ENCODE peak calls at places on chromosomes 16 and 17, in seven cellular contexts. One of them, this sample, is unnamed. For H3K4me1, the result is how much of the 10 kb centered on the place peaks cover.

GRCh38 chr17:752620-753219 is 656 bp upstream of the GEMIN4 start:
- DNase-seq in Peyer's patch: peak
- DNase-seq in right lobe of liver: peak
- DNase-seq in body of pancreas: peak
- DNase-seq in HCT116: no peak
- DNase-seq in prostate gland: peak
- DNase-seq in suprapubic skin: peak
- DNase-seq in this sample: no peak

GRCh38 chr16:70523621-70524405 is at the start of gene SF3B3:
- DNase-seq in Peyer's patch: peak
- DNase-seq in right lobe of liver: peak
- DNase-seq in body of pancreas: peak
- DNase-seq in HCT116: no peak
- DNase-seq in prostate gland: peak
- DNase-seq in suprapubic skin: peak
- DNase-seq in this sample: peak

GRCh38 chr17:66268247-66268927 is 34.0 kb upstream of the PRKCA start:
- DNase-seq in Peyer's patch: no peak
- DNase-seq in right lobe of liver: no peak
- DNase-seq in body of pancreas: no peak
- DNase-seq in HCT116: no peak
- DNase-seq in prostate gland: no peak
- DNase-seq in suprapubic skin: no peak
- DNase-seq in this sample: no peak

GRCh38 chr16:64440421-64440831 is 681.4 kb downstream of the CDH11 start:
- DNase-seq in Peyer's patch: no peak
- DNase-seq in right lobe of liver: no peak
- DNase-seq in body of pancreas: peak
- DNase-seq in HCT116: no peak
- DNase-seq in prostate gland: no peak
- DNase-seq in suprapubic skin: no peak
- DNase-seq in this sample: no peak

GRCh38 chr16:66899945-66900688 is 18.6 kb downstream of the CDH16 start:
- DNase-seq in Peyer's patch: peak
- DNase-seq in right lobe of liver: peak
- DNase-seq in body of pancreas: peak
- DNase-seq in HCT116: no peak
- DNase-seq in prostate gland: no peak
- DNase-seq in suprapubic skin: no peak
- DNase-seq in this sample: no peak

GRCh38 chr17:50028207-50029120 is 27.4 kb upstream of the ITGA3 start:
- DNase-seq in Peyer's patch: peak
- DNase-seq in right lobe of liver: no peak
- DNase-seq in body of pancreas: peak
- DNase-seq in HCT116: no peak
- DNase-seq in prostate gland: no peak
- DNase-seq in suprapubic skin: peak
- DNase-seq in this sample: no peak

GRCh38 chr16:79876332-79876730 is 275.8 kb upstream of the MAF start:
- DNase-seq in Peyer's patch: no peak
- DNase-seq in right lobe of liver: no peak
- DNase-seq in body of pancreas: no peak
- DNase-seq in HCT116: no peak
- DNase-seq in prostate gland: no peak
- DNase-seq in suprapubic skin: no peak
- DNase-seq in this sample: no peak

GRCh38 chr16:10368984-10369551 is 16.8 kb upstream of the ATF7IP2 start:
- DNase-seq in Peyer's patch: no peak
- DNase-seq in right lobe of liver: no peak
- DNase-seq in body of pancreas: no peak
- DNase-seq in HCT116: no peak
- DNase-seq in prostate gland: no peak
- DNase-seq in suprapubic skin: no peak
- DNase-seq in this sample: no peak

GRCh38 chr17:42868338-42868737 is 17.3 kb downstream of the AOC3 start:
- DNase-seq in Peyer's patch: no peak
- DNase-seq in right lobe of liver: peak
- DNase-seq in body of pancreas: no peak
- DNase-seq in HCT116: no peak
- DNase-seq in prostate gland: no peak
- DNase-seq in suprapubic skin: no peak
- DNase-seq in this sample: no peak

GRCh38 chr17:3738562-3739295 is 15.0 kb downstream of the HASPIN start:
- DNase-seq in Peyer's patch: peak
- DNase-seq in right lobe of liver: no peak
- DNase-seq in body of pancreas: peak
- DNase-seq in HCT116: no peak
- DNase-seq in prostate gland: peak
- DNase-seq in suprapubic skin: no peak
- DNase-seq in this sample: no peak

GRCh38 chr16:22948058-22948602 is 134.2 kb downstream of the HS3ST2 start:
- DNase-seq in Peyer's patch: no peak
- DNase-seq in right lobe of liver: no peak
- DNase-seq in body of pancreas: no peak
- DNase-seq in HCT116: no peak
- DNase-seq in prostate gland: no peak
- DNase-seq in suprapubic skin: no peak
- DNase-seq in this sample: no peak

DNA sequence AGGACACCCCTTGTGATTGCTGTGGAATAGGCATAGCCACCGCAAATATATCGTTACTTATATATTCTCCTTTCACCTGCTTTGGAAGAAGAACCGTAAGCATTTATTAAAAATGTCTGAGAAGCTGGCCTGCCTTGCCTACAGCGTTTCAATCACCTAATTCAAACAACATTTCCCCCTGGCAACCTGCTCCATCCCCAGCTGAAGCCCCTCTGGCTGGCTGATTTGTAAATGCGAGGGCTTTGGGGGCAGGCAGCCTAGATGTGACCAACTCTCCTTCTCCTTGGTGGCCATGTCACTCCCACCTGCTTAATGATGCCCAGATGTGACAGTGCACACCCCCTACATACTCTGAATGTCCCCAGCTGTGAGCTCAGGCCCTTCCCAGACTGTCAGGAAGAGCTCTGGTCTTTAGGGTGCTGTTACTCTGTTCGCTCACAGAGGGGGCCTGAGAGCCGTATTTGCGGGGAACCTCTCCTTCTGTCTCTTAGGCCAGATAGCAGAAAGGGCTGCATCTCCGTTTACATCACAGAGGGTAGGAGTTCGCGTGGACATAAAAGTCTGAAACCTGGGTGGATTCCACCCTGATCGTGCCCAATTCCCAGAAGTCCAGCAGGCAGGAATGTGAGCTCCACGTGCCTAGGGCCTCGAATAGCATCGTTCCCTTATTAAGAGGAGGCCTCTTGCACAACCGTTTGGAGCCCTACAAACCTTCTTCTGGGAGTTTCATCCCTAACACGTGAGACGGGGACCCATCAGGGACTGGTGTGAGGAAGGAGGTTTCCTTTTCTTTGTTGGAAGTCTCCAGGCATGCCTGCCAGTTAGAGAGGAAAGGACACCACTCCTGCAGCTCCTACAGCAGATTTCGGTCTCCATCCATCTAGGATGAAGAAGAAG is 2.4 kb upstream of the SDK2 start:
- DNase-seq in Peyer's patch: no peak
- DNase-seq in right lobe of liver: no peak
- DNase-seq in body of pancreas: no peak
- DNase-seq in HCT116: no peak
- DNase-seq in prostate gland: no peak
- DNase-seq in suprapubic skin: peak
- DNase-seq in this sample: no peak
- TF ChIP-seq CTCF in Peyer's patch: peak
- TF ChIP-seq CTCF in right lobe of liver: no peak
- TF ChIP-seq CTCF in body of pancreas: no peak
- TF ChIP-seq CTCF in HCT116: no peak
- TF ChIP-seq CTCF in prostate gland: no peak
- TF ChIP-seq CTCF in suprapubic skin: no peak
- TF ChIP-seq CTCF in this sample: no peak

DNA sequence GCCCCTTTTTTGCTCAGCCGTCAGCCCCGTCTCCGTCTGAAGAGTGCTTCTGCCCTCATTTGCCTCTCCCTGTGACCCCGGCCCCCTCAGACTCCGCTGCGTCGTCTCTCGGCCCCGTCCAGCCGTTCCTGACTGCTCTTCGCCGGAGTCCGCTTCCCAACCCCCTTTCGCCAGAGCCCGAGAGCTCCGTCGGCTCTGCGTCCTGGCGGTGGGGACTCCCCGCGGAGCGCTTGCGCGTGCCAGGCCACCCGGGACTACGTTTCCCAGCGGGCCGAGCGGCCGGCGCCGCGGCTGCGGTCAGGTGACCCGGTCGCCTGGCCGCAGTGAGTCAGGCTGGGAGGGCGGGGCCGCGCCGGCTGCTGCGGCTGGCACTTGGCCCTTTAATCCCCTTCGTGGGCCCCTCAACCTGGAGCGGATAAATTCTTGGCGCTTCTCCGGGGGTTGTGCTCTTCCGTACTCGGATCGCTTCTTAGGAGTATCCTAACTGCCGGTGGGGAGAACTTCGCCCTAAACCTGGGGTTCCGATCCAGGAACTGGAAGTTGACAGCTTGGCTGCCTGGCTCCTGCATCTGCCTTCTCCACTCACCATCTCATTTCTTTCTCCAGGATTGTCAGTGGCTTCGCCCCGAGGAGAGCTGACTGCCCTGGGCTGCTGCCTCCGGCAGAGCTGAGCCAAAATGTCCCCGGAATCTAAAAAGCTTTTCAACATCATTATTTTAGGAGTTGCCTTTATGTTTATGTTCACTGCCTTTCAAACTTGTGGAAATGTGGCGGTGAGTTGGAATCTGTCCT is at the start of gene MFSD11:
- DNase-seq in Peyer's patch: peak
- DNase-seq in right lobe of liver: peak
- DNase-seq in body of pancreas: peak
- DNase-seq in HCT116: peak
- DNase-seq in prostate gland: peak
- DNase-seq in suprapubic skin: peak
- DNase-seq in this sample: peak
- TF ChIP-seq POLR2A in Peyer's patch: peak
- TF ChIP-seq POLR2A in right lobe of liver: no peak
- TF ChIP-seq POLR2A in body of pancreas: no peak
- TF ChIP-seq POLR2A in HCT116: no peak
- TF ChIP-seq POLR2A in prostate gland: peak
- TF ChIP-seq POLR2A in suprapubic skin: no peak
- TF ChIP-seq POLR2A in this sample: peak

DNA sequence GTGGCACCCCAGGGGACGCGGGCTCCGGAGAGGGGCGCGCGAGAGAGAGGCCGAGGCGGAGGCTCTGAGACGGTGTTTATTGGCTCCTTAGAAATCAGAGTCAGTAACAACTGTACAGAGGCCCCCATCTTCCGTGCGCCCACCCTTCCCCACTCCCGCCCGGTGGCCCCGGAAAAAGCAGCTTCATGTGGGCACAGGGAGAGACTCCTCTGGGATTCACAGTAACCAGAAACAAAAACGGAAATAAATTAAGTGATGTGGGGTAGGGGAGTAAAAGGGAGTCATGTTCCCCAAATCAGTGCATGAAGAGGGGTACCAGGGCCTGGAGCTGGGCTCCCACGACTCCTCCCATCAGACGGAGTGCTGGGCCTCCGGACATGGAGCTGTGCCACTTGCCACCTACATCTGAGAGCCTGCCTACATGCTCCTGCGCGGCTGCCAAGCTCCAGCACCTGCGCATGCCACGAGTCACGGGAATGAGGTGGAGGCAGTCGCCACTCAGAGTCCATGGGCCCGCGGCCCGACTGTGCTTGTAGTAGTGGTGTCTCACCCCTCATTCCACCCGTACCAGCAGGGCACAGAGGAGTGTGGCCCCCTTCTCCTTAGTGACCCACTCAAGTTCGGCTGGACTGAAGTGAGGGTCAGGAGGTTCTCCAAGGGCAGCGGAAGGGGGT is 547 bp upstream of the GPS2 start:
- DNase-seq in Peyer's patch: no peak
- DNase-seq in right lobe of liver: no peak
- DNase-seq in body of pancreas: peak
- DNase-seq in HCT116: no peak
- DNase-seq in prostate gland: no peak
- DNase-seq in suprapubic skin: no peak
- DNase-seq in this sample: no peak
- H3K4me1 ChIP-seq in Peyer's patch: under half
- H3K4me1 ChIP-seq in right lobe of liver: under half
- H3K4me1 ChIP-seq in body of pancreas: under half
- H3K4me1 ChIP-seq in HCT116: under half
- H3K4me1 ChIP-seq in prostate gland: under half
- H3K4me1 ChIP-seq in suprapubic skin: under half
- H3K4me1 ChIP-seq in this sample: under half

GRCh38 chr17:7579001-7579838 is at the start of gene CD68:
- DNase-seq in Peyer's patch: peak
- DNase-seq in right lobe of liver: peak
- DNase-seq in body of pancreas: peak
- DNase-seq in HCT116: peak
- DNase-seq in prostate gland: no peak
- DNase-seq in suprapubic skin: no peak
- DNase-seq in this sample: peak

GRCh38 chr17:7580631-7581554 is 1.5 kb downstream of the CD68 start:
- DNase-seq in Peyer's patch: no peak
- DNase-seq in right lobe of liver: peak
- DNase-seq in body of pancreas: no peak
- DNase-seq in HCT116: no peak
- DNase-seq in prostate gland: no peak
- DNase-seq in suprapubic skin: no peak
- DNase-seq in this sample: no peak

GRCh38 chr17:7579839-7580630 is 597 bp downstream of the CD68 start:
- DNase-seq in Peyer's patch: no peak
- DNase-seq in right lobe of liver: no peak
- DNase-seq in body of pancreas: no peak
- DNase-seq in HCT116: no peak
- DNase-seq in prostate gland: no peak
- DNase-seq in suprapubic skin: no peak
- DNase-seq in this sample: no peak

GRCh38 chr17:7583253-7584109 is at the start of gene MPDU1:
- DNase-seq in Peyer's patch: peak
- DNase-seq in right lobe of liver: peak
- DNase-seq in body of pancreas: peak
- DNase-seq in HCT116: peak
- DNase-seq in prostate gland: peak
- DNase-seq in suprapubic skin: peak
- DNase-seq in this sample: peak

DNA sequence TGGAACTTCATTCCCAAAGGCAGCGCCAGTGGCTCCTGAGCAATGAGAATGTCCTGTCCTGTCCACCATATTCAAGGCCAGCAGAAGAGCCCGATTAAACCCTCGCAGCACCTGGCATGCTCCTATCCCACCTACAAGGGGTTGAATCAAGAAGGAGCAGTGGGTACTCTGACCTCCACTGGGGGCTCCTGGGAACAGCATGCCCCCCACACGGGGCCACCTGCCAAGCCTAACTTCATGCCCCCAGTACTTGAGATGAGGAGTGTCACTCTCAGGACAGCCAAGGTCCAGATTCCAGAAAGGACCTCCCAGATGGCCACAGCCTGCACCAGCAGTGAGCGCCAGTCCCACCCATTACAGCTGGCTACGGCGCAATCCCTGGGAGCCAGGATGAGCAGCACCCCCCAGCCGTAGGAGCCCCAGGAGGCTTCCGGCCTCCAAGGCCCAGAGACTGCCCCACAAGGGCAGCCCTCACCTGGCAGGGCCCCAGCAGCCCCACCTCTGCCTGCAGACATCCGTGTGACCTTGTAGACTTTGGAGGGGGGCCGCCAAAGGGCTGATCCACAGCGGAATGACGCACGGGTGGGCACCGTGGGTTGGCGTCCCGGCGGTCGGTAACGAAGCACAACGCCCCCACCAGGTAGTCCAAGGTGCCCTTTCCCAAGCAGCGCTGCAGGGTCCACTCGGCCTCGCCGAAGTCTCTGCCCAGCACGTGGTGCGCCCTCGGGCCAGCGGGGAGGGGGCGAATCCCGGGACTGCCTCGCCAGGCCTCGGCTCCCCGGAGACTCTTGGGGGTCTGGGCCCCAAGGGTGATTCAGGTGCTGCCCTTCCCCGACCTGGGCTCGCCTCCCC is 1.0 kb upstream of the MPDU1 start:
- DNase-seq in Peyer's patch: no peak
- DNase-seq in right lobe of liver: peak
- DNase-seq in body of pancreas: no peak
- DNase-seq in HCT116: no peak
- DNase-seq in prostate gland: no peak
- DNase-seq in suprapubic skin: no peak
- DNase-seq in this sample: no peak
- TF ChIP-seq CTCF in Peyer's patch: no peak
- TF ChIP-seq CTCF in right lobe of liver: no peak
- TF ChIP-seq CTCF in body of pancreas: no peak
- TF ChIP-seq CTCF in HCT116: no peak
- TF ChIP-seq CTCF in prostate gland: no peak
- TF ChIP-seq CTCF in suprapubic skin: no peak
- TF ChIP-seq CTCF in this sample: no peak

This sample was measured in esophagus muscularis mucosa.